ENCODE peak calls at places on chromosomes 4 and X, in nine cellular contexts. B, Q, A, W, F, J, C, D and E are unnamed samples.

GRCh38 chrX:119672252-119672825 is 20.6 kb downstream of the SEPTIN6 start:
- DNase-seq in J (no peak), F (no peak), A (no peak), C (no peak), D (no peak), B (no peak), W (no peak), Q (no peak), E (no peak)

GRCh38 chrX:102599950-102600579 is 750 bp downstream of the ARMCX5 start:
- DNase-seq in J (no peak), C (peak; percentile 5), Q (peak; percentile 3), A (no peak), F (peak; percentile 11), W (no peak), D (peak; percentile 2), B (no peak), E (no peak)

GRCh38 chrX:15215366-15215765 is 54.5 kb downstream of the ASB9 start:
- DNase-seq in W (no peak), C (no peak), Q (no peak), A (no peak), J (no peak), B (no peak), F (no peak), D (no peak), E (no peak)

GRCh38 chr4:131499139-131499873 is 1649.8 kb upstream of the PCDH10 start:
- DNase-seq in A (no peak), D (no peak), Q (no peak), C (peak; percentile 12), W (no peak), J (no peak), B (peak; percentile 93), F (peak; percentile 62), E (no peak)

GRCh38 chrX:154476821-154477220 is 2.3 kb downstream of the LAGE3 start:
- DNase-seq in F (no peak), D (no peak), W (no peak), J (no peak), C (no peak), B (no peak), Q (no peak), A (no peak), E (no peak)

GRCh38 chr4:63315651-63316050 is 1093.6 kb downstream of the TECRL start:
- DNase-seq in B (no peak), Q (no peak), W (no peak), F (no peak), J (no peak), A (no peak), D (no peak), C (no peak), E (no peak)

GRCh38 chrX:45719751-45720501 is 519.2 kb upstream of the DIPK2B start:
- DNase-seq in C (no peak), D (no peak), B (no peak), Q (no peak), J (no peak), A (no peak), F (no peak), W (no peak), E (no peak)

GRCh38 chr4:185408432-185408831 is 11.8 kb downstream of the ANKRD37 start:
- DNase-seq in A (no peak), Q (no peak), B (no peak), W (no peak), J (no peak), D (no peak), C (no peak), F (no peak), E (no peak)

GRCh38 chr4:176545886-176546285 is 226.1 kb downstream of the SPCS3 start:
- DNase-seq in C (no peak), Q (no peak), F (peak; percentile 45), B (no peak), D (no peak), A (no peak), W (no peak), J (no peak), E (no peak)

GRCh38 chr4:16222957-16223527 is 3.2 kb downstream of the TAPT1 start:
- DNase-seq in J (no peak), W (no peak), Q (no peak), A (no peak), F (no peak), D (no peak), B (no peak), C (no peak), E (no peak)

GRCh38 chrX:88988796-88989195 is 241.8 kb downstream of the CPXCR1 start:
- DNase-seq in B (no peak), A (no peak), W (no peak), Q (no peak), D (no peak), J (no peak), C (no peak), F (no peak), E (no peak)

GRCh38 chr4:127182687-127183086 is 450.1 kb upstream of the INTU start:
- DNase-seq in J (no peak), A (no peak), Q (no peak), W (no peak), F (no peak), C (no peak), D (no peak), B (no peak), E (no peak)

GRCh38 chr4:113052379-113052951 is 3.0 kb downstream of the ANK2 start:
- DNase-seq in Q (no peak), A (no peak), F (peak; percentile 44), B (peak; percentile 71), D (no peak), C (no peak), W (no peak), J (no peak), E (peak; percentile 67)

GRCh38 chr4:113051361-113051760 is 1.9 kb downstream of the ANK2 start:
- DNase-seq in J (no peak), Q (no peak), F (no peak), C (no peak), D (no peak), B (no peak), W (no peak), A (no peak), E (no peak)

GRCh38 chr4:113050837-113051236 is 1.4 kb downstream of the ANK2 start:
- DNase-seq in F (no peak), Q (no peak), C (no peak), A (no peak), W (no peak), J (no peak), B (no peak), D (no peak), E (no peak)

GRCh38 chr4:113050361-113050760 is 908 bp downstream of the ANK2 start:
- DNase-seq in W (no peak), J (no peak), Q (no peak), F (no peak), D (no peak), B (no peak), C (no peak), A (no peak), E (no peak)

GRCh38 chr4:113049421-113050355 is at the start of gene ANK2:
- DNase-seq in C (no peak), A (peak; percentile 85), F (no peak), D (peak; percentile 27), B (no peak), Q (no peak), J (no peak), W (no peak), E (peak; percentile 5)
- H3K4me3 ChIP-seq in C (no peak within 1 kb of the TSS), A (peak within 1 kb of the TSS; percentile 72), F (peak within 1 kb of the TSS; percentile 10), D (no peak within 1 kb of the TSS), B (no peak within 1 kb of the TSS), Q (no peak within 1 kb of the TSS), J (no peak within 1 kb of the TSS), W (no peak within 1 kb of the TSS), E (no peak within 1 kb of the TSS)

DNA sequence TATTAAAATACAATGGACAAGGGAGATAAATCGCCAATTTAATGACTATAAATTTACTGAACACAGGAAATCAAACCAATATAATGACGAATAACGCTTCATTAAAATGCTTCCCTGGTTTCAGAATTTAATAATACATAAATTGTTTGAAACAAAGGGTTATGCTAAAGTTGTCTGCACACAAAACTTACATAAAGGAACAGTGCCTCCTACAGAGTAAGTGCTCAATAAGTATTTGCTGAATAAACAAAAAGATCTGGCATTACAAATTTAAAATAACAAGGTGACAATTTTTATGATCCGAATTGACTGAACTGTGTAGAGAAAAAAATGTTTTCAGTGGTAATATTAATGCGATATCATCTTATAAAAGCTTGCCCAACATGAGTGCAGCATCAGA is 69.6 kb downstream of the NOCT start:
- DNase-seq in C (peak; percentile 13), W (peak; percentile 34), F (no peak), D (no peak), B (no peak), J (no peak), Q (peak; percentile 22), A (no peak), E (no peak)
- H3K4me3 ChIP-seq in C (peak overlapping the region; percentile 79), W (peak overlapping the region; percentile 85), F (peak overlapping the region; percentile 97), D (peak overlapping the region; percentile 62), B (peak overlapping the region; percentile 94), J (peak overlapping the region; percentile 95), Q (no peak overlapping the region), A (no peak overlapping the region), E (peak overlapping the region; percentile 96)

DNA sequence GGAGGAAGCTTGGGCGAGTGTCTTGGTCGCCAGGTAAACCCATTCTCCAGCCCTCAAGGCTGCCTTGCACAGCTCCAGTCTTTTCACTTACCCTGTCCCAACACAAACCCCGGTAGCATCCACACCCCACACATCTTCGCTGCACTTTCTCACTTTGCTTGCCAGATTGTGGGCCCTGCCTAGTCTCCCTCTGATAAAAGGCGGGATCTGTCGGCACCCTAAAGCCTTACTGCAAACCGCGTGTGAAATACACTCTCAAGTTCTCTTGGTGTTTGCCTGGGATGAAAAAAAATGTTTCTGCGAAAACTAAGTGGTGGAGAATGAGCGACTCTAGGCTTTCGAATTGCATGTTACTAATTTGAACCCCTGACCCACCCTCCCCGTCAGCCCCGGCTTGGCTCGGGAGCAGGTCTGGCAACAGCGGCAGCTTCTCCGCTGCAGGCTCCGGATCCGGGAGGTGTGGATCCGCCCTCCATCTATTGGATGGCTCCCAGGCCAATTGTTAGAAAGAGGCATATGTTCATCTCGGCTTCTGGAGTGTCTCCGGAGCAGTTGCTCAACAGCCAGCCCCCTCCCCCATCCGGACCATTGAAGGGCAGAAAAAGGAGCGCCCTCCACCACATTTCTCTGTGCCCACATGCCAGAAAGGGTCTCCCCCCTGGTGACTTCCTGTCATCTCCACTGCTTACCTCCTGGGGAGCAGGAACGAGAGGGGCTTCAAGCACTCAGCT is 3.0 kb upstream of the CITED1 start:
- DNase-seq in D (peak; percentile 71), B (peak; percentile 26), A (peak; percentile 56), F (peak; percentile 63), Q (no peak), J (peak; percentile 83), W (peak; percentile 27), C (peak; percentile 58), E (peak; percentile 55)
- H3K4me3 ChIP-seq in D (peak overlapping the region; percentile 15), B (peak overlapping the region; percentile 25), A (peak overlapping the region; percentile 42), F (peak overlapping the region; percentile 43), Q (peak overlapping the region; percentile 39), J (peak overlapping the region; percentile 62), W (peak overlapping the region; percentile 7), C (peak overlapping the region; percentile 34), E (peak overlapping the region; percentile 23)

DNA sequence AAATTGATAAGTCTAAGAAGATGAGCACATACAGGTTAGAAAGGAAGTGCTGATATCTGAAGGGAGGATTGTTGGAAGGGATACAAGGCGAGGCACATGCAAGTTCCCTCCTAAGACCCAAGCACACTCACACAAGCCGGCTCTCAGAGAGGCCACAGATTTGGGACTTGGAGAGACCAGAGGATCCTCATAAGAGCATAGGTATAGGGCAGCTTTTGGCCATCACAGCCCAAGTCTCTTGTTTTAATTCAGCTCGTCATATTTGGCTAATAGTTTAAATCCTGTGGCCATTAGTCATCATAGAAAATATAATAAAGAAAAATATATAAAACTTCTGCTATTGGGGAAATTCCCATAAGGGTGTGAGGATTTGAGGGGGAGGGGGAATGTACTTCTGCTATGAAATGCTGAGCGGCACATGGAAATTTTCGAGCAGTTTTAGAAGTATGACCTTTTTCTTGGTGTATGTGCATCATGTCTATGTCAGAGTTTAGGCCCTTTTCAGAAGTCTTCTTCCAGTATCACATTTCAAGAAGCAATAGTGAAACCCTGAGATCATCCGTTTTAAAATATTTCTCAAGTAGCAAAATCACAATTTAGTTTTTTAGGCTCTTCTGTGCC is 97.7 kb downstream of the NFKB1 start:
- DNase-seq in A (no peak), C (no peak), J (no peak), D (no peak), B (no peak), W (no peak), F (peak; percentile 61), Q (no peak), E (no peak)
- H3K4me3 ChIP-seq in A (no peak overlapping the region), C (no peak overlapping the region), J (no peak overlapping the region), D (no peak overlapping the region), B (no peak overlapping the region), W (peak overlapping the region; percentile 54), F (no peak overlapping the region), Q (no peak overlapping the region), E (no peak overlapping the region)